ENCODE peak calls at places on chromosome 7, in seven cellular contexts. S is activated T-cell treated with anti-CD3 and anti-CD28 coated beads, Interleukin-2, amount 50 U/mL, for 1 hour; D is fibroblast of the aortic adventitia; C is GM19239; V is left ventricle myocardium inferior; N is right atrium auricular region; R is foreskin fibroblast. P is an unnamed sample.

GRCh38 chr7:135924302-135924701 is 52.9 kb downstream of the MTPN start:
- DNase-seq in S (no peak), D (no peak), C (no peak), V (no peak), N (no peak), R (no peak), P (no peak)

GRCh38 chr7:130022115-130022514 is 29.1 kb downstream of the ZC3HC1 start:
- DNase-seq in S (no peak), D (no peak), C (no peak), V (peak), N (no peak), R (no peak), P (no peak)

GRCh38 chr7:56578612-56579011 is 462.4 kb upstream of the NUPR2 start:
- DNase-seq in S (no peak), D (no peak), C (no peak), V (no peak), N (no peak), R (no peak), P (no peak)

GRCh38 chr7:106056513-106057203 is 55.5 kb downstream of the SYPL1 start:
- DNase-seq in S (peak), D (peak), C (peak), V (peak), N (no peak), R (peak), P (peak)

GRCh38 chr7:106178593-106179134 is 66.6 kb upstream of the SYPL1 start:
- DNase-seq in S (no peak), D (peak), C (no peak), V (no peak), N (no peak), R (peak), P (peak)

GRCh38 chr7:103150192-103150591 is 1.3 kb upstream of the NAPEPLD start:
- DNase-seq in S (no peak), D (no peak), C (no peak), V (no peak), N (no peak), R (no peak), P (peak)

GRCh38 chr7:8215648-8216047 is 46.3 kb downstream of the ICA1 start:
- DNase-seq in S (no peak), D (no peak), C (no peak), V (no peak), N (no peak), R (no peak), P (no peak)

GRCh38 chr7:693280-693679 is 33.2 kb upstream of the DNAAF5 start:
- DNase-seq in S (no peak), D (no peak), C (no peak), V (no peak), N (no peak), R (no peak), P (no peak)

GRCh38 chr7:104951546-104951945 is 62.5 kb upstream of the KMT2E start:
- DNase-seq in S (no peak), D (peak), C (no peak), V (no peak), N (peak), R (peak), P (no peak)

GRCh38 chr7:66205736-66206080 is 574 bp downstream of the TPST1 start:
- DNase-seq in S (peak), D (no peak), C (no peak), V (peak), N (no peak), R (no peak), P (no peak)

GRCh38 chr7:135923700-135924261 is 53.4 kb downstream of the MTPN start:
- DNase-seq in S (no peak), D (peak), C (no peak), V (no peak), N (no peak), R (peak), P (peak)

GRCh38 chr7:102872460-102872859 is 40.3 kb upstream of the LRRC17 start:
- DNase-seq in S (no peak), D (peak), C (no peak), V (no peak), N (no peak), R (peak), P (peak)

GRCh38 chr7:30831227-30831626 is 60.0 kb downstream of the MINDY4 start:
- DNase-seq in S (no peak), D (peak), C (no peak), V (no peak), N (no peak), R (no peak), P (no peak)

GRCh38 chr7:116500071-116500853 is 724 bp downstream of the CAV2 start:
- DNase-seq in S (peak), D (peak), C (no peak), V (peak), N (peak), R (no peak), P (peak)

GRCh38 chr7:2785071-2785500 is 59.0 kb downstream of the GNA12 start:
- DNase-seq in S (no peak), D (peak), C (no peak), V (no peak), N (no peak), R (no peak), P (peak)

GRCh38 chr7:117385340-117386124 is 41.8 kb downstream of the ASZ1 start:
- DNase-seq in S (no peak), D (peak), C (no peak), V (no peak), N (no peak), R (no peak), P (peak)

GRCh38 chr7:13800694-13801448 is 188.6 kb downstream of the ETV1 start:
- DNase-seq in S (no peak), D (peak), C (no peak), V (no peak), N (no peak), R (peak), P (peak)

GRCh38 chr7:5143935-5144903 is 45.8 kb upstream of the WIPI2 start:
- DNase-seq in S (peak), D (peak), C (no peak), V (no peak), N (no peak), R (no peak), P (no peak)

GRCh38 chr7:27088002-27088931 is 7.5 kb downstream of the HOXA1 start:
- DNase-seq in S (no peak), D (no peak), C (no peak), V (no peak), N (no peak), R (no peak), P (no peak)

GRCh38 chr7:22292519-22292918 is 64.4 kb downstream of the RAPGEF5 start:
- DNase-seq in S (no peak), D (no peak), C (no peak), V (no peak), N (no peak), R (no peak), P (no peak)

GRCh38 chr7:150513758-150514157 is 914 bp upstream of the GIMAP7 start:
- DNase-seq in S (no peak), D (no peak), C (no peak), V (no peak), N (no peak), R (no peak), P (no peak)

GRCh38 chr7:116399808-116400207 is 99.7 kb upstream of the CAV2 start:
- DNase-seq in S (no peak), D (peak), C (no peak), V (no peak), N (no peak), R (no peak), P (peak)

GRCh38 chr7:32164341-32164996 is 94.3 kb upstream of the PDE1C start:
- DNase-seq in S (no peak), D (peak), C (no peak), V (no peak), N (no peak), R (peak), P (peak)

GRCh38 chr7:36119005-36119711 is 33.9 kb upstream of the EEPD1 start:
- DNase-seq in S (no peak), D (peak), C (no peak), V (no peak), N (no peak), R (peak), P (peak)

GRCh38 chr7:22435105-22435504 is 64.9 kb downstream of the STEAP1B start:
- DNase-seq in S (no peak), D (no peak), C (no peak), V (no peak), N (peak), R (no peak), P (no peak)

GRCh38 chr7:147193476-147193875 is 1076.9 kb downstream of the CNTNAP2 start:
- DNase-seq in S (no peak), D (no peak), C (no peak), V (no peak), N (no peak), R (no peak), P (no peak)

GRCh38 chr7:29084832-29085231 is 61.5 kb downstream of the CPVL start:
- DNase-seq in S (no peak), D (no peak), C (no peak), V (no peak), N (no peak), R (no peak), P (no peak)